ENCODE peak calls at places on chromosomes 16 and 17, in six cellular contexts. R, K, M, U, X and A are unnamed samples.

GRCh38 chr17:27975146-27976011 is 67.1 kb upstream of the NLK start:
- DNase-seq in R (peak; percentile 77), K (no peak), M (no peak), U (no peak), X (no peak), A (peak; percentile 4)

GRCh38 chr16:49592507-49593422 is 219.2 kb downstream of the C16orf78 start:
- DNase-seq in R (peak; percentile 52), K (peak; percentile 42), M (no peak), U (peak; percentile 13), X (no peak), A (peak; percentile 14)

GRCh38 chr16:68374251-68374805 is 63.5 kb downstream of the PRMT7 start:
- DNase-seq in R (no peak), K (no peak), M (no peak), U (no peak), X (no peak), A (no peak)

GRCh38 chr17:38725066-38725465 is 5.1 kb upstream of the CISD3 start:
- DNase-seq in R (no peak), K (no peak), M (no peak), U (no peak), X (no peak), A (no peak)

GRCh38 chr17:17693253-17693954 is 12.1 kb downstream of the RAI1 start:
- DNase-seq in R (no peak), K (no peak), M (no peak), U (no peak), X (peak; percentile 78), A (no peak)

GRCh38 chr17:77116371-77116860 is 24.4 kb upstream of the SEC14L1 start:
- DNase-seq in R (no peak), K (no peak), M (no peak), U (no peak), X (no peak), A (no peak)

GRCh38 chr17:37301288-37301687 is 74.5 kb upstream of the C17orf78 start:
- DNase-seq in R (peak; percentile 39), K (no peak), M (no peak), U (peak; percentile 45), X (no peak), A (no peak)

GRCh38 chr17:51185763-51186332 is 19.6 kb downstream of the NME2 start:
- DNase-seq in R (no peak), K (no peak), M (no peak), U (no peak), X (no peak), A (no peak)

GRCh38 chr17:7133424-7133823 is 18.8 kb upstream of the ASGR2 start:
- DNase-seq in R (peak; percentile 14), K (peak; percentile 47), M (no peak), U (no peak), X (peak; percentile 68), A (no peak)

GRCh38 chr16:50267151-50267631 is 840 bp downstream of the ADCY7 start:
- DNase-seq in R (no peak), K (no peak), M (no peak), U (no peak), X (no peak), A (no peak)

GRCh38 chr16:53456625-53457024 is 22.4 kb downstream of the RBL2 start:
- DNase-seq in R (no peak), K (peak; percentile 58), M (no peak), U (no peak), X (no peak), A (no peak)

GRCh38 chr17:57284984-57285646 is 28.8 kb downstream of the MSI2 start:
- DNase-seq in R (no peak), K (peak; percentile 50), M (no peak), U (no peak), X (no peak), A (no peak)

GRCh38 chr17:56798916-56799315 is 34.8 kb downstream of the C17orf67 start:
- DNase-seq in R (no peak), K (no peak), M (no peak), U (peak; percentile 48), X (no peak), A (no peak)

GRCh38 chr17:193841-194806 is 12.7 kb upstream of the DOC2B start:
- DNase-seq in R (no peak), K (no peak), M (no peak), U (no peak), X (no peak), A (no peak)

GRCh38 chr16:48522041-48522440 is 87.9 kb downstream of the N4BP1 start:
- DNase-seq in R (no peak), K (no peak), M (no peak), U (no peak), X (peak; percentile 26), A (no peak)

GRCh38 chr16:50301626-50302471 is 35.5 kb downstream of the ADCY7 start:
- DNase-seq in R (peak; percentile 80), K (no peak), M (no peak), U (peak; percentile 68), X (peak; percentile 63), A (peak; percentile 70)

GRCh38 chr17:33927732-33928133 is 327.4 kb upstream of the CCL2 start:
- DNase-seq in R (peak; percentile 0), K (no peak), M (no peak), U (no peak), X (no peak), A (no peak)

GRCh38 chr16:27579086-27579980 is 29.4 kb downstream of the KATNIP start:
- DNase-seq in R (peak; percentile 8), K (no peak), M (no peak), U (peak; percentile 16), X (no peak), A (no peak)

GRCh38 chr17:47862621-47863440 is 11.9 kb upstream of the SP6 start:
- DNase-seq in R (peak; percentile 92), K (no peak), M (no peak), U (no peak), X (no peak), A (peak; percentile 57)

DNA sequence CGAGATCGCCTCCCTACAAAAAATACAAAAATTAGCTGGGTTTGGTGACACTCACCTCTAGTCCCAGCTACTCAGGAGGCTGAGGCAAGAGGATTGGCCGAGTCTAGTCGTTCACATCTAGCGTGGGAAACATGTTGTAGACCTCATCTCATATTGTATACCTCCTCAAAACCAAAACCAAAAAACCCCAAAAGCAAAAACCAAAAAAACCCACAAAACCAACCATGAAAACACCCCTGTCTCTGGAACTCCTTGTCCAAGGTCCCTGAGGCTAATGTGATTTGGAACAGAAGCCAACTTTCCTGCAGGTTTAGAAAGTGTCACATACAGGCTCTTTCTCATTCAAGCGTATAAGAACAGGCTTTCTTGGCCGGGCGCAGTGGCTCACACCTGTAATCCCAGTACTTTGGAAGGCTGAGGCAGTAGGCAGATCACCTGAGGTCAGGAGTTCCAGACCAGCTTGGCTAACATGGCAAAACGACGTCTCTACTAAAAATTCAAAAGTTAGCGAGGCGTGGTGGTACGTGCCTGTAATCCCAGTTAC is 29.0 kb downstream of the RAB11FIP3 start:
- DNase-seq in R (no peak), K (no peak), M (no peak), U (no peak), X (no peak), A (no peak)
- H3K4me3 ChIP-seq in R (no peak overlapping the region), K (no peak overlapping the region), M (no peak overlapping the region), U (no peak overlapping the region), X (no peak overlapping the region), A (no peak overlapping the region)

GRCh38 chr16:82631701-82632685 is 5.2 kb downstream of the CDH13 start:
- DNase-seq in R (no peak), K (no peak), M (no peak), U (no peak), X (no peak), A (no peak)
- TF ChIP-seq CTCF in R (peak; percentile 1), K (no peak), M (no peak), U (peak; percentile 16), X (no peak), A (peak; percentile 41)

GRCh38 chr16:11689031-11689840 is 21.0 kb downstream of the SNN start:
- DNase-seq in R (no peak), K (no peak), M (no peak), U (peak; percentile 45), X (no peak), A (no peak)
- H3K4me3 ChIP-seq in R (no peak overlapping the region), K (no peak overlapping the region), M (no peak overlapping the region), U (no peak overlapping the region), X (no peak overlapping the region), A (no peak overlapping the region)

GRCh38 chr17:73304971-73305786 is 6.6 kb downstream of the CDC42EP4 start:
- DNase-seq in R (peak; percentile 91), K (no peak), M (no peak), U (peak; percentile 85), X (peak; percentile 54), A (peak; percentile 84)
- TF ChIP-seq CTCF in R (peak; percentile 39), K (no peak), M (peak; percentile 22), U (peak; percentile 35), X (peak; percentile 28), A (peak; percentile 36)

GRCh38 chr17:55265434-55266021 is 768 bp downstream of the HLF start:
- DNase-seq in R (no peak), K (no peak), M (no peak), U (no peak), X (no peak), A (no peak)
- H3K4me3 ChIP-seq in R (no peak overlapping the region), K (peak overlapping the region; percentile 26), M (peak overlapping the region; percentile 65), U (no peak overlapping the region), X (peak overlapping the region; percentile 43), A (peak overlapping the region; percentile 36)

GRCh38 chr17:65455972-65456343 is 105.5 kb downstream of the AXIN2 start:
- DNase-seq in R (peak; percentile 21), K (no peak), M (no peak), U (peak; percentile 20), X (no peak), A (peak; percentile 3)
- TF ChIP-seq CTCF in R (peak; percentile 17), K (no peak), M (no peak), U (peak; percentile 51), X (no peak), A (peak; percentile 55)